ENCODE peak calls at places on chromosomes 1 and 21, in ten cellular contexts. One of them, this sample, is unnamed. For H3K9me3, the result is how much of the 10 kb centered on the place peaks cover.

GRCh38 chr21:41960386-41960785 is 6.6 kb upstream of the C2CD2 start:
- DNase-seq in fibroblast of lung: no peak
- DNase-seq in IMR-90: no peak
- DNase-seq in neural progenitor cell: no peak
- DNase-seq in mammary epithelial cell: no peak
- DNase-seq in K562: no peak
- DNase-seq in testis: peak
- DNase-seq in upper lobe of right lung: no peak
- DNase-seq in psoas muscle: no peak
- DNase-seq in OCI-LY7: no peak
- DNase-seq in this sample: no peak

GRCh38 chr1:175192111-175192629 is 406 bp downstream of the KIAA0040 start:
- DNase-seq in fibroblast of lung: no peak
- DNase-seq in IMR-90: no peak
- DNase-seq in neural progenitor cell: peak
- DNase-seq in mammary epithelial cell: peak
- DNase-seq in K562: peak
- DNase-seq in testis: peak
- DNase-seq in upper lobe of right lung: peak
- DNase-seq in psoas muscle: peak
- DNase-seq in OCI-LY7: peak
- DNase-seq in this sample: peak

GRCh38 chr21:42496839-42497202 is 797 bp upstream of the RSPH1 start:
- DNase-seq in fibroblast of lung: no peak
- DNase-seq in IMR-90: no peak
- DNase-seq in neural progenitor cell: peak
- DNase-seq in mammary epithelial cell: no peak
- DNase-seq in K562: no peak
- DNase-seq in testis: peak
- DNase-seq in upper lobe of right lung: no peak
- DNase-seq in psoas muscle: peak
- DNase-seq in OCI-LY7: no peak
- DNase-seq in this sample: peak

GRCh38 chr1:46041974-46042373 is 90.5 kb downstream of the PIK3R3 start:
- DNase-seq in fibroblast of lung: peak
- DNase-seq in IMR-90: peak
- DNase-seq in neural progenitor cell: no peak
- DNase-seq in mammary epithelial cell: no peak
- DNase-seq in K562: no peak
- DNase-seq in testis: no peak
- DNase-seq in upper lobe of right lung: no peak
- DNase-seq in psoas muscle: peak
- DNase-seq in OCI-LY7: no peak
- DNase-seq in this sample: no peak

GRCh38 chr1:41482001-41482765 is 2.3 kb downstream of the EDN2 start:
- DNase-seq in fibroblast of lung: peak
- DNase-seq in IMR-90: no peak
- DNase-seq in neural progenitor cell: no peak
- DNase-seq in mammary epithelial cell: peak
- DNase-seq in K562: no peak
- DNase-seq in testis: peak
- DNase-seq in upper lobe of right lung: peak
- DNase-seq in psoas muscle: peak
- DNase-seq in OCI-LY7: no peak
- DNase-seq in this sample: peak

GRCh38 chr1:107124705-107125104 is 16.1 kb upstream of the NTNG1 start:
- DNase-seq in fibroblast of lung: no peak
- DNase-seq in IMR-90: no peak
- DNase-seq in neural progenitor cell: no peak
- DNase-seq in mammary epithelial cell: no peak
- DNase-seq in K562: no peak
- DNase-seq in testis: no peak
- DNase-seq in upper lobe of right lung: no peak
- DNase-seq in psoas muscle: no peak
- DNase-seq in OCI-LY7: no peak
- DNase-seq in this sample: no peak

GRCh38 chr1:246367046-246367445 is 140.0 kb downstream of the SMYD3 start:
- DNase-seq in fibroblast of lung: no peak
- DNase-seq in IMR-90: peak
- DNase-seq in neural progenitor cell: no peak
- DNase-seq in mammary epithelial cell: no peak
- DNase-seq in K562: no peak
- DNase-seq in testis: no peak
- DNase-seq in upper lobe of right lung: no peak
- DNase-seq in psoas muscle: no peak
- DNase-seq in OCI-LY7: no peak
- DNase-seq in this sample: no peak

GRCh38 chr1:32774950-32775634 is 42.1 kb downstream of the YARS1 start:
- DNase-seq in fibroblast of lung: peak
- DNase-seq in IMR-90: peak
- DNase-seq in neural progenitor cell: no peak
- DNase-seq in mammary epithelial cell: peak
- DNase-seq in K562: no peak
- DNase-seq in testis: no peak
- DNase-seq in upper lobe of right lung: no peak
- DNase-seq in psoas muscle: peak
- DNase-seq in OCI-LY7: no peak
- DNase-seq in this sample: no peak

GRCh38 chr1:48572632-48573258 is 100.7 kb upstream of the SPATA6 start:
- DNase-seq in fibroblast of lung: peak
- DNase-seq in IMR-90: peak
- DNase-seq in neural progenitor cell: peak
- DNase-seq in mammary epithelial cell: peak
- DNase-seq in K562: peak
- DNase-seq in testis: peak
- DNase-seq in upper lobe of right lung: peak
- DNase-seq in psoas muscle: no peak
- DNase-seq in OCI-LY7: peak
- DNase-seq in this sample: peak

DNA sequence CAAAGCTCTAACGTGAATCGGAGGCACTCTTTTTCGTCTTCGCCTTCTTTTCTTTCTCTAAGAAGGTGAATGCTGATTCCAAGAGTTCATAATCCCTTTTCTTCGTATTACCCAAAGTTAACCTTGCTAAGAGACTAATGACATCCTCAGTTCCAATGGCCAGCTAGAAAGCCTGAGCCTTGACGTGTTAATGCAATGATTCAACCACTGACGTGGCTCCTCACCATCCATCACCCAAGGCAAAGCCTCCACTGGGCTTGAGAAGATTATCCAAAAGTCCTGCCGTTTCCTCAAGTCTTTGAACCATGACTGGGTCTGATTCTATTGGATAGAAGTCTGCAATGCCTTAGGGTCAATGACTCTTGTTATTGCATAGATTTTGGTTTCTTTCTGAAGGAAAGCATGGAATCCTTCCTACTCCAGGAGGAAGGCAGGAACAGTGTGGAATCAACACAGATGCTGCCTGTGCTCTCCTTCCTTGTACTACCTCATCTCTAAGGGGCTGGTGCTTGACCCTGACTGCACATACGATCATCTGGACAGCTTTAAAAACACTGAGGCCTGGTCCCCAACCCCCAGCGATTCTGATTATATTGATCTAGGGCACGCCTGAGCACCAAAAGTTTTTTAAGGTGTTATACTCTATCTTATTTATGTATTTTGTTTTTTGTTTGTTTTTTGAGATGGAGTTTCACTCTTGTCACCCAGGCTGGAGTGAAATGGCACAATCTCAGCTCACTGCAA is 69.3 kb upstream of the ANGPTL1 start:
- DNase-seq in fibroblast of lung: peak
- DNase-seq in IMR-90: peak
- DNase-seq in neural progenitor cell: no peak
- DNase-seq in mammary epithelial cell: no peak
- DNase-seq in K562: no peak
- DNase-seq in testis: no peak
- DNase-seq in upper lobe of right lung: no peak
- DNase-seq in psoas muscle: no peak
- DNase-seq in OCI-LY7: no peak
- DNase-seq in this sample: no peak
- H3K4me3 ChIP-seq in fibroblast of lung: no peak
- H3K4me3 ChIP-seq in IMR-90: no peak
- H3K4me3 ChIP-seq in neural progenitor cell: no peak
- H3K4me3 ChIP-seq in mammary epithelial cell: no peak
- H3K4me3 ChIP-seq in K562: no peak
- H3K4me3 ChIP-seq in testis: no peak
- H3K4me3 ChIP-seq in upper lobe of right lung: no peak
- H3K4me3 ChIP-seq in psoas muscle: no peak
- H3K4me3 ChIP-seq in OCI-LY7: no peak
- H3K4me3 ChIP-seq in this sample: no peak

DNA sequence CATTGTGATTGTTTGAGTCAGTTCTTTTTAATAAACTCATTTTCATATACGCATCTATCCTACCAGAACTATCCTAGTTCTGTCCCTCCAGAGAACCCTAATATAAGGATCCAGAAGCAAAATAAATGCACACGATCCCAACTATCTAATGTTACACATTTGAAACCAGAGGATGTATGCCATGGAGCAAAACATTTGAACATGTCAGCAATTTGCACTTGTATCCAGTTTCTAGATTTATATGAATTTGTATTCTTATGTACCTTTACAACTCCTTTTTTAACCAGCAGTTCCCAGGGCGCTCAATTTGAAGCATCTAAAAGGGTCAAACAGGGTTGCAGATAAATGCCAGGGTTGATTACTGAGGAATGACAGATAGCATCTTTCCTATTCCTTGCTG is 2.1 kb downstream of the EXTL2 start:
- DNase-seq in fibroblast of lung: no peak
- DNase-seq in IMR-90: no peak
- DNase-seq in neural progenitor cell: no peak
- DNase-seq in mammary epithelial cell: no peak
- DNase-seq in K562: no peak
- DNase-seq in testis: no peak
- DNase-seq in upper lobe of right lung: no peak
- DNase-seq in psoas muscle: no peak
- DNase-seq in OCI-LY7: no peak
- DNase-seq in this sample: no peak
- H3K9me3 ChIP-seq in fibroblast of lung: under half
- H3K9me3 ChIP-seq in IMR-90: under half
- H3K9me3 ChIP-seq in neural progenitor cell: under half
- H3K9me3 ChIP-seq in mammary epithelial cell: under half
- H3K9me3 ChIP-seq in K562: under half
- H3K9me3 ChIP-seq in testis: under half
- H3K9me3 ChIP-seq in upper lobe of right lung: under half
- H3K9me3 ChIP-seq in psoas muscle: under half
- H3K9me3 ChIP-seq in OCI-LY7: under half
- H3K9me3 ChIP-seq in this sample: under half

GRCh38 chr1:79683420-79683819 is 676.9 kb upstream of the ADGRL4 start:
- DNase-seq in fibroblast of lung: no peak
- DNase-seq in IMR-90: no peak
- DNase-seq in neural progenitor cell: no peak
- DNase-seq in mammary epithelial cell: no peak
- DNase-seq in K562: no peak
- DNase-seq in testis: no peak
- DNase-seq in upper lobe of right lung: no peak
- DNase-seq in psoas muscle: no peak
- DNase-seq in OCI-LY7: no peak
- DNase-seq in this sample: no peak

GRCh38 chr1:79679916-79680315 is 673.4 kb upstream of the ADGRL4 start:
- DNase-seq in fibroblast of lung: no peak
- DNase-seq in IMR-90: no peak
- DNase-seq in neural progenitor cell: no peak
- DNase-seq in mammary epithelial cell: peak
- DNase-seq in K562: no peak
- DNase-seq in testis: no peak
- DNase-seq in upper lobe of right lung: peak
- DNase-seq in psoas muscle: no peak
- DNase-seq in OCI-LY7: no peak
- DNase-seq in this sample: no peak

GRCh38 chr1:79682478-79682877 is 675.9 kb upstream of the ADGRL4 start:
- DNase-seq in fibroblast of lung: no peak
- DNase-seq in IMR-90: no peak
- DNase-seq in neural progenitor cell: no peak
- DNase-seq in mammary epithelial cell: no peak
- DNase-seq in K562: no peak
- DNase-seq in testis: no peak
- DNase-seq in upper lobe of right lung: no peak
- DNase-seq in psoas muscle: no peak
- DNase-seq in OCI-LY7: no peak
- DNase-seq in this sample: no peak

GRCh38 chr1:79681382-79681781 is 674.9 kb upstream of the ADGRL4 start:
- DNase-seq in fibroblast of lung: no peak
- DNase-seq in IMR-90: no peak
- DNase-seq in neural progenitor cell: no peak
- DNase-seq in mammary epithelial cell: no peak
- DNase-seq in K562: no peak
- DNase-seq in testis: no peak
- DNase-seq in upper lobe of right lung: no peak
- DNase-seq in psoas muscle: no peak
- DNase-seq in OCI-LY7: no peak
- DNase-seq in this sample: no peak
- TF ChIP-seq CTCF in fibroblast of lung: no peak
- TF ChIP-seq CTCF in IMR-90: no peak
- TF ChIP-seq CTCF in neural progenitor cell: no peak
- TF ChIP-seq CTCF in mammary epithelial cell: no peak
- TF ChIP-seq CTCF in K562: no peak
- TF ChIP-seq CTCF in testis: no peak
- TF ChIP-seq CTCF in upper lobe of right lung: no peak
- TF ChIP-seq CTCF in psoas muscle: no peak
- TF ChIP-seq CTCF in OCI-LY7: no peak
- TF ChIP-seq CTCF in this sample: no peak

DNA sequence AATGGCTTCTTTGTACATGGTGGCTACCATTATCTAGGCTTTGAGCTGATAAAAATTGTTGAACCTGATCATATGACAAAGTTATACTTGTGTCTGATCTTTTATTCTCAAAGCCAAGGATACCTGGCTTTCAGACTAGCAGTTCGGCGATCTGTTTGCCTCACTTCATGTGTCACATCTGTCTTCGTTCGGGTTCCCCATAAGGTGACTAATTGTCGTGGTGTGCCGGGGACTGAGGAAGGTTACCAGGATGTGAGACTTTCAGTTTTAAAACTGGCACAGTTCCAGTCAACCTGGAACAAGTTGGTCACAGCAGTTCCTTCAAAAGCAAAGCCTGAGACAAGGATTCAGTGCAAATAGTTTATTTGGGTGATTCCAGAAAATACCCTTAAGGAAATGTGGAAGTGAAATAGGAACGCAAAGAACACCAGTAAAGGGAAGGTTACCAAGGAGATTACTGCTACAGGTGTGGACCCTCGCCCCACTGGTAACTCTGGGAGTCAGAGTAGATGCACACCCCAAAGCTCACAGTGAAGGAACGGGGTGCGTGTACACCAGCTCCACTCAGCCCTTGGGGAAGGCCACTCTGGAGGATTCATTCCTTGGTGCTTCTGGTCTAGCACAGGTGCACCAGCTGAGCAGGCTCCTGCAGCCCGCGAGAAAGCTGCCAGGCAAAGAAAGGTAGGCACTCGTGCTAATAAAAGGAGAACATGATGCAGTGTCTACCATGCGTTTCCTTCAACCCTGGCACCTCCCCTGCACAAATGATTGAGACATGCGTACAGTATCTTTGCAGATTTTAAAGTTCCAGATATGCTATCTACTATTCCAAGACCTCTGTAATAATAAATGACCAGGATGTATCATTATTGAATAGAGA is 69.0 kb downstream of the VWA5B1 start:
- DNase-seq in fibroblast of lung: no peak
- DNase-seq in IMR-90: no peak
- DNase-seq in neural progenitor cell: no peak
- DNase-seq in mammary epithelial cell: no peak
- DNase-seq in K562: no peak
- DNase-seq in testis: no peak
- DNase-seq in upper lobe of right lung: no peak
- DNase-seq in psoas muscle: no peak
- DNase-seq in OCI-LY7: peak
- DNase-seq in this sample: no peak
- H3K4me3 ChIP-seq in fibroblast of lung: no peak
- H3K4me3 ChIP-seq in IMR-90: no peak
- H3K4me3 ChIP-seq in neural progenitor cell: no peak
- H3K4me3 ChIP-seq in mammary epithelial cell: no peak
- H3K4me3 ChIP-seq in K562: no peak
- H3K4me3 ChIP-seq in testis: no peak
- H3K4me3 ChIP-seq in upper lobe of right lung: no peak
- H3K4me3 ChIP-seq in psoas muscle: no peak
- H3K4me3 ChIP-seq in OCI-LY7: peak
- H3K4me3 ChIP-seq in this sample: no peak

This sample was measured in thyroid gland.